ENCODE peak calls at places on chromosome 19, in four cellular contexts. I is NCI-H187 treated with DMSO at 0.1 percent for 48 hours; D is HT-29; E is activated effector memory CD4-positive, alpha-beta T cell treated with Interleukin-2 at 50 U/mL for 16 hours. A is an unnamed sample.
A peak's percentile ranks its signal among the peaks of the same experiment; 100 is the strongest.

GRCh38 chr19:17266975-17267788 is at the start of gene BABAM1:
- DNase-seq in I (peak; percentile 84), D (peak; percentile 92), E (peak; percentile 88), A (peak; percentile 91)

GRCh38 chr19:5940260-5941208 is 26.5 kb downstream of the CAPS start:
- DNase-seq in I (no peak), D (no peak), E (no peak), A (no peak)

GRCh38 chr19:29596885-29597525 is 9.1 kb upstream of the POP4 start:
- DNase-seq in I (peak; percentile 83), D (peak; percentile 44), E (no peak), A (no peak)

GRCh38 chr19:7925171-7925837 is 631 bp downstream of the CTXN1 start:
- DNase-seq in I (no peak), D (peak; percentile 68), E (peak; percentile 53), A (peak; percentile 65)

GRCh38 chr19:8517551-8518442 is 3.8 kb upstream of the ZNF414 start:
- DNase-seq in I (no peak), D (no peak), E (peak; percentile 64), A (peak; percentile 36)

GRCh38 chr19:55253842-55254624 is 4.8 kb downstream of the PPP6R1 start:
- DNase-seq in I (no peak), D (no peak), E (peak; percentile 58), A (no peak)

GRCh38 chr19:55586976-55587668 is 6.5 kb upstream of the ZNF579 start:
- DNase-seq in I (peak; percentile 81), D (peak; percentile 100), E (peak; percentile 83), A (peak; percentile 79)

GRCh38 chr19:4327252-4327876 is 11.3 kb downstream of the STAP2 start:
- DNase-seq in I (peak; percentile 7), D (no peak), E (peak; percentile 37), A (no peak)

GRCh38 chr19:47315125-47315821 is 5.6 kb downstream of the C5AR1 start:
- DNase-seq in I (no peak), D (peak; percentile 63), E (no peak), A (no peak)

GRCh38 chr19:35777961-35778360 is 2.6 kb downstream of the ARHGAP33 start:
- DNase-seq in I (no peak), D (no peak), E (no peak), A (no peak)

GRCh38 chr19:7888826-7889217 is 512 bp downstream of the LRRC8E start:
- DNase-seq in I (no peak), D (no peak), E (no peak), A (no peak)

GRCh38 chr19:58407658-58408151 is 744 bp upstream of the ZNF584 start:
- DNase-seq in I (no peak), D (no peak), E (no peak), A (no peak)

A was measured in activated T-helper 1 cell treated with anti-CD3 and anti-CD28 coated beads, Interleukin-2, amount 50 U/mL, for 16 hours.